ENCODE peak calls at places on chromosomes 12 and 14, in eight cellular contexts. N, G, H, S, W, Y, J and F are unnamed samples.
A peak's percentile ranks its signal among the peaks of the same experiment; 100 is the strongest.

GRCh38 chr14:69708586-69709169 is 58.3 kb upstream of the SRSF5 start:
- DNase-seq in N (no peak), G (no peak), H (no peak), S (peak; percentile 33), W (peak; percentile 44), Y (peak; percentile 64), J (no peak), F (peak; percentile 73)

GRCh38 chr12:55922126-55922525 is 5.6 kb downstream of the PYM1 start:
- DNase-seq in N (no peak), G (no peak), H (no peak), S (no peak), W (no peak), Y (no peak), J (no peak), F (no peak)

GRCh38 chr14:104280902-104281767 is 142.7 kb downstream of the KIF26A start:
- DNase-seq in N (no peak), G (no peak), H (no peak), S (no peak), W (no peak), Y (no peak), J (no peak), F (no peak)

GRCh38 chr14:64186231-64187129 is 107.7 kb downstream of the ESR2 start:
- DNase-seq in N (no peak), G (no peak), H (no peak), S (no peak), W (no peak), Y (no peak), J (no peak), F (no peak)

GRCh38 chr12:12456637-12457036 is 99.8 kb downstream of the BORCS5 start:
- DNase-seq in N (peak; percentile 57), G (peak; percentile 78), H (no peak), S (no peak), W (no peak), Y (no peak), J (no peak), F (no peak)

GRCh38 chr12:109209082-109209481 is 92.7 kb downstream of the ACACB start:
- DNase-seq in N (no peak), G (no peak), H (no peak), S (no peak), W (no peak), Y (no peak), J (no peak), F (no peak)

GRCh38 chr12:1069846-1070245 is 78.8 kb downstream of the ERC1 start:
- DNase-seq in N (no peak), G (no peak), H (no peak), S (no peak), W (no peak), Y (no peak), J (no peak), F (no peak)

GRCh38 chr12:57657744-57658143 is 24.7 kb upstream of the B4GALNT1 start:
- DNase-seq in N (no peak), G (no peak), H (no peak), S (no peak), W (no peak), Y (no peak), J (no peak), F (peak; percentile 21)

GRCh38 chr14:57266060-57266459 is 2.6 kb downstream of the EXOC5 start:
- DNase-seq in N (peak; percentile 4), G (no peak), H (no peak), S (no peak), W (no peak), Y (no peak), J (no peak), F (no peak)

GRCh38 chr12:57621497-57622292 is 10.5 kb downstream of the ARHGEF25 start:
- DNase-seq in N (no peak), G (no peak), H (peak; percentile 50), S (peak; percentile 52), W (peak; percentile 85), Y (peak; percentile 45), J (no peak), F (peak; percentile 76)

GRCh38 chr12:57236925-57237652 is 7.6 kb downstream of the SHMT2 start:
- DNase-seq in N (no peak), G (no peak), H (no peak), S (no peak), W (no peak), Y (no peak), J (no peak), F (peak; percentile 53)